ENCODE peak calls at places on chromosomes 3 and 15, in four cellular contexts. One of them, this sample, is unnamed.
A peak's percentile ranks its signal among the peaks of the same experiment; 100 is the strongest.

GRCh38 chr3:183370391-183370790 is 58.0 kb downstream of the MCF2L2 start:
- DNase-seq in GM12878: no peak
- DNase-seq in H1: no peak
- DNase-seq in HepG2: no peak
- DNase-seq in this sample: no peak

GRCh38 chr3:165716592-165716991 is 120.6 kb downstream of the BCHE start:
- DNase-seq in GM12878: no peak
- DNase-seq in H1: no peak
- DNase-seq in HepG2: no peak
- DNase-seq in this sample: no peak

GRCh38 chr15:61186905-61187865 is 41.9 kb downstream of the RORA start:
- DNase-seq in GM12878: no peak
- DNase-seq in H1: no peak
- DNase-seq in HepG2: no peak
- DNase-seq in this sample: no peak

GRCh38 chr3:142273501-142273900 is 48.1 kb upstream of the GK5 start:
- DNase-seq in GM12878: no peak
- DNase-seq in H1: no peak
- DNase-seq in HepG2: no peak
- DNase-seq in this sample: no peak

GRCh38 chr3:44000586-44000985 is 241.1 kb upstream of the TOPAZ1 start:
- DNase-seq in GM12878: no peak
- DNase-seq in H1: no peak
- DNase-seq in HepG2: no peak
- DNase-seq in this sample: no peak

GRCh38 chr15:99434506-99435137 is 131.2 kb upstream of the MEF2A start:
- DNase-seq in GM12878: no peak
- DNase-seq in H1: no peak
- DNase-seq in HepG2: no peak
- DNase-seq in this sample: no peak

GRCh38 chr15:89554247-89554646 is 21.0 kb upstream of the TICRR start:
- DNase-seq in GM12878: no peak
- DNase-seq in H1: no peak
- DNase-seq in HepG2: no peak
- DNase-seq in this sample: no peak

GRCh38 chr15:80662756-80663553 is 32.2 kb upstream of the ABHD17C start:
- DNase-seq in GM12878: no peak
- DNase-seq in H1: no peak
- DNase-seq in HepG2: no peak
- DNase-seq in this sample: no peak

GRCh38 chr3:69199942-69200341 is 77.5 kb upstream of the LMOD3 start:
- DNase-seq in GM12878: no peak
- DNase-seq in H1: no peak
- DNase-seq in HepG2: no peak
- DNase-seq in this sample: no peak

GRCh38 chr15:39247574-39247973 is 333.3 kb upstream of the THBS1 start:
- DNase-seq in GM12878: no peak
- DNase-seq in H1: no peak
- DNase-seq in HepG2: no peak
- DNase-seq in this sample: no peak

GRCh38 chr3:189517981-189518380 is 113.2 kb upstream of the TP63 start:
- DNase-seq in GM12878: no peak
- DNase-seq in H1: peak; percentile 1
- DNase-seq in HepG2: no peak
- DNase-seq in this sample: no peak

GRCh38 chr3:149975919-149976318 is 5.2 kb upstream of the PFN2 start:
- DNase-seq in GM12878: no peak
- DNase-seq in H1: no peak
- DNase-seq in HepG2: no peak
- DNase-seq in this sample: no peak

GRCh38 chr3:151037746-151038145 is 47.7 kb upstream of the MED12L start:
- DNase-seq in GM12878: no peak
- DNase-seq in H1: no peak
- DNase-seq in HepG2: no peak
- DNase-seq in this sample: no peak

GRCh38 chr3:96071107-96071506 is 743.3 kb upstream of the EPHA6 start:
- DNase-seq in GM12878: no peak
- DNase-seq in H1: no peak
- DNase-seq in HepG2: no peak
- DNase-seq in this sample: no peak

GRCh38 chr3:146250449-146251382 is at the start of gene PLSCR4:
- DNase-seq in GM12878: no peak
- DNase-seq in H1: no peak
- DNase-seq in HepG2: no peak
- DNase-seq in this sample: peak; percentile 60

GRCh38 chr15:48395532-48396011 is 64.3 kb downstream of the DUT start:
- DNase-seq in GM12878: no peak
- DNase-seq in H1: no peak
- DNase-seq in HepG2: no peak
- DNase-seq in this sample: no peak

GRCh38 chr15:79811406-79812405 is 85.1 kb downstream of the MTHFS start:
- DNase-seq in GM12878: no peak
- DNase-seq in H1: no peak
- DNase-seq in HepG2: no peak
- DNase-seq in this sample: no peak

GRCh38 chr15:60918234-60918964 is 310.7 kb downstream of the RORA start:
- DNase-seq in GM12878: no peak
- DNase-seq in H1: no peak
- DNase-seq in HepG2: no peak
- DNase-seq in this sample: no peak

GRCh38 chr15:50109086-50109987 is 9.7 kb downstream of the ATP8B4 start:
- DNase-seq in GM12878: no peak
- DNase-seq in H1: no peak
- DNase-seq in HepG2: no peak
- DNase-seq in this sample: no peak

GRCh38 chr3:56629451-56629850 is 53.6 kb downstream of the TASOR start:
- DNase-seq in GM12878: no peak
- DNase-seq in H1: no peak
- DNase-seq in HepG2: no peak
- DNase-seq in this sample: no peak

GRCh38 chr3:139794469-139795265 is 116.9 kb upstream of the NMNAT3 start:
- DNase-seq in GM12878: no peak
- DNase-seq in H1: no peak
- DNase-seq in HepG2: no peak
- DNase-seq in this sample: no peak

GRCh38 chr3:73140772-73141434 is 79.4 kb downstream of the EBLN2 start:
- DNase-seq in GM12878: no peak
- DNase-seq in H1: no peak
- DNase-seq in HepG2: no peak
- DNase-seq in this sample: no peak

GRCh38 chr15:98442379-98442833 is 205.9 kb upstream of the IGF1R start:
- DNase-seq in GM12878: no peak
- DNase-seq in H1: peak; percentile 25
- DNase-seq in HepG2: peak; percentile 51
- DNase-seq in this sample: peak; percentile 82

GRCh38 chr3:39255503-39256325 is 24.1 kb downstream of the CX3CR1 start:
- DNase-seq in GM12878: peak; percentile 90
- DNase-seq in H1: no peak
- DNase-seq in HepG2: no peak
- DNase-seq in this sample: no peak

GRCh38 chr15:101022306-101022705 is 103.1 kb downstream of the LRRK1 start:
- DNase-seq in GM12878: no peak
- DNase-seq in H1: no peak
- DNase-seq in HepG2: no peak
- DNase-seq in this sample: no peak

GRCh38 chr15:31227954-31228542 is 98.6 kb upstream of the KLF13 start:
- DNase-seq in GM12878: no peak
- DNase-seq in H1: no peak
- DNase-seq in HepG2: no peak
- DNase-seq in this sample: no peak

GRCh38 chr15:64921711-64922110 is 10.0 kb downstream of the ANKDD1A start:
- DNase-seq in GM12878: no peak
- DNase-seq in H1: no peak
- DNase-seq in HepG2: no peak
- DNase-seq in this sample: no peak

GRCh38 chr3:181730364-181730763 is 18.6 kb downstream of the SOX2 start:
- DNase-seq in GM12878: no peak
- DNase-seq in H1: no peak
- DNase-seq in HepG2: no peak
- DNase-seq in this sample: no peak

GRCh38 chr3:27253831-27254230 is 115.4 kb downstream of the NEK10 start:
- DNase-seq in GM12878: peak; percentile 1
- DNase-seq in H1: peak; percentile 17
- DNase-seq in HepG2: peak; percentile 25
- DNase-seq in this sample: peak; percentile 51

GRCh38 chr15:88649286-88649733 is 10.5 kb downstream of the ISG20 start:
- DNase-seq in GM12878: no peak
- DNase-seq in H1: no peak
- DNase-seq in HepG2: peak; percentile 41
- DNase-seq in this sample: no peak

GRCh38 chr15:29449136-29449535 is 179.5 kb upstream of the NSMCE3 start:
- DNase-seq in GM12878: no peak
- DNase-seq in H1: no peak
- DNase-seq in HepG2: no peak
- DNase-seq in this sample: peak; percentile 12

GRCh38 chr15:28919201-28919627 is 33.4 kb downstream of the APBA2 start:
- DNase-seq in GM12878: no peak
- DNase-seq in H1: no peak
- DNase-seq in HepG2: no peak
- DNase-seq in this sample: no peak

GRCh38 chr15:38707802-38708671 is 143.4 kb upstream of the RASGRP1 start:
- DNase-seq in GM12878: no peak
- DNase-seq in H1: no peak
- DNase-seq in HepG2: peak; percentile 39
- DNase-seq in this sample: peak; percentile 38

GRCh38 chr15:77420610-77421369 is at the start of gene HMG20A:
- DNase-seq in GM12878: peak; percentile 80
- DNase-seq in H1: no peak
- DNase-seq in HepG2: peak; percentile 80
- DNase-seq in this sample: peak; percentile 70

GRCh38 chr3:183494341-183494740 is 61.2 kb downstream of the KLHL6 start:
- DNase-seq in GM12878: no peak
- DNase-seq in H1: no peak
- DNase-seq in HepG2: no peak
- DNase-seq in this sample: no peak

GRCh38 chr3:102573483-102574028 is 138.7 kb downstream of the ZPLD1 start:
- DNase-seq in GM12878: no peak
- DNase-seq in H1: no peak
- DNase-seq in HepG2: no peak
- DNase-seq in this sample: peak; percentile 9

GRCh38 chr3:14884665-14885064 is 62.7 kb upstream of the NR2C2 start:
- DNase-seq in GM12878: no peak
- DNase-seq in H1: no peak
- DNase-seq in HepG2: no peak
- DNase-seq in this sample: no peak

GRCh38 chr3:132561003-132561402 is 36.1 kb upstream of the ACKR4 start:
- DNase-seq in GM12878: no peak
- DNase-seq in H1: no peak
- DNase-seq in HepG2: no peak
- DNase-seq in this sample: no peak

GRCh38 chr15:90479656-90480055 is 50.1 kb upstream of the CRTC3 start:
- DNase-seq in GM12878: no peak
- DNase-seq in H1: no peak
- DNase-seq in HepG2: no peak
- DNase-seq in this sample: no peak

GRCh38 chr15:40927497-40928346 is 1.4 kb upstream of the DLL4 start:
- DNase-seq in GM12878: no peak
- DNase-seq in H1: no peak
- DNase-seq in HepG2: no peak
- DNase-seq in this sample: no peak
- TF ChIP-seq SUZ12 in GM12878: peak; percentile 38
- TF ChIP-seq SUZ12 in H1: no peak
- TF ChIP-seq SUZ12 in HepG2: no peak
- TF ChIP-seq SUZ12 in this sample: no peak

GRCh38 chr3:115380883-115381572 is 233.9 kb upstream of the ZBTB20 start:
- DNase-seq in GM12878: no peak
- DNase-seq in H1: no peak
- DNase-seq in HepG2: no peak
- DNase-seq in this sample: no peak
- TF ChIP-seq SP1 in GM12878: no peak
- TF ChIP-seq SP1 in H1: no peak
- TF ChIP-seq SP1 in HepG2: no peak
- TF ChIP-seq SP1 in this sample: no peak

GRCh38 chr3:154971771-154972326 is 108.3 kb upstream of the MME start:
- DNase-seq in GM12878: no peak
- DNase-seq in H1: no peak
- DNase-seq in HepG2: no peak
- DNase-seq in this sample: no peak
- TF ChIP-seq SUZ12 in GM12878: no peak
- TF ChIP-seq SUZ12 in H1: no peak
- TF ChIP-seq SUZ12 in HepG2: no peak
- TF ChIP-seq SUZ12 in this sample: no peak

DNA sequence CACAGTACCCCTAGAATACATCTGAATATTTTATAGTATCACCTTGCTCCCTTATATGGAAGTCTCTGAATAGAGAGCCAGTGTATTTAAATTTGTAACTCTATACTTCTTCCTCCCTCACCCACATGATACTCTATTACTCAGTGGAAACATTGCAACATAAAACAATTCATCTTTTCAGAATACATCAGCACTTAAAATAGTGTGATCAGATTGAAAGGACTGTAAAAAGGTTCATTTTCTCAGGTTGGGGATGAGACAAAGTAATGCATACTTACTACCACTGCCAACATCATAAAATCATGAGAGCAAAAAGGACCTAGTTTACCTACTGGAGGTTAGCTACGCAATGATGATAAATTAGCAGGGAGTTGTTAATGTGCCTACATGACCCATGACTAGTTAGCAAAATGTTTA is 13.8 kb upstream of the THRB start:
- DNase-seq in GM12878: no peak
- DNase-seq in H1: no peak
- DNase-seq in HepG2: no peak
- DNase-seq in this sample: no peak
- TF ChIP-seq SP1 in GM12878: no peak
- TF ChIP-seq SP1 in H1: no peak
- TF ChIP-seq SP1 in HepG2: no peak
- TF ChIP-seq SP1 in this sample: no peak